ENCODE peak calls at places on chromosomes 13 and 19, in eight cellular contexts. One of them, this sample, is unnamed.
A peak's percentile ranks its signal among the peaks of the same experiment; 100 is the strongest.

GRCh38 chr13:21616205-21616604 is 12.2 kb upstream of the MICU2 start:
- DNase-seq in small intestine: no peak
- DNase-seq in T-helper 9 cell: no peak
- DNase-seq in stimulated activated CD4-positive, alpha-beta T cell treated with anti-CD3 and anti-CD28 coated beads, Interleukin-2, amount 100 ng/mL, for 4 hours: no peak
- DNase-seq in left colon: no peak
- DNase-seq in ovary: no peak
- DNase-seq in fibroblast of mammary gland: no peak
- DNase-seq in AG10803: no peak
- DNase-seq in this sample: no peak

GRCh38 chr13:66503890-66504289 is 726.2 kb downstream of the PCDH9 start:
- DNase-seq in small intestine: no peak
- DNase-seq in T-helper 9 cell: no peak
- DNase-seq in stimulated activated CD4-positive, alpha-beta T cell treated with anti-CD3 and anti-CD28 coated beads, Interleukin-2, amount 100 ng/mL, for 4 hours: no peak
- DNase-seq in left colon: no peak
- DNase-seq in ovary: no peak
- DNase-seq in fibroblast of mammary gland: no peak
- DNase-seq in AG10803: no peak
- DNase-seq in this sample: no peak

GRCh38 chr13:101305981-101306411 is 110.3 kb downstream of the NALCN start:
- DNase-seq in small intestine: no peak
- DNase-seq in T-helper 9 cell: no peak
- DNase-seq in stimulated activated CD4-positive, alpha-beta T cell treated with anti-CD3 and anti-CD28 coated beads, Interleukin-2, amount 100 ng/mL, for 4 hours: no peak
- DNase-seq in left colon: no peak
- DNase-seq in ovary: no peak
- DNase-seq in fibroblast of mammary gland: no peak
- DNase-seq in AG10803: no peak
- DNase-seq in this sample: no peak

GRCh38 chr19:53576941-53577653 is 39.2 kb downstream of the ZNF331 start:
- DNase-seq in small intestine: no peak
- DNase-seq in T-helper 9 cell: no peak
- DNase-seq in stimulated activated CD4-positive, alpha-beta T cell treated with anti-CD3 and anti-CD28 coated beads, Interleukin-2, amount 100 ng/mL, for 4 hours: no peak
- DNase-seq in left colon: no peak
- DNase-seq in ovary: no peak
- DNase-seq in fibroblast of mammary gland: no peak
- DNase-seq in AG10803: no peak
- DNase-seq in this sample: no peak

GRCh38 chr13:112443191-112444000 is 67.2 kb downstream of the SPACA7 start:
- DNase-seq in small intestine: no peak
- DNase-seq in T-helper 9 cell: no peak
- DNase-seq in stimulated activated CD4-positive, alpha-beta T cell treated with anti-CD3 and anti-CD28 coated beads, Interleukin-2, amount 100 ng/mL, for 4 hours: no peak
- DNase-seq in left colon: peak; percentile 28
- DNase-seq in ovary: no peak
- DNase-seq in fibroblast of mammary gland: no peak
- DNase-seq in AG10803: no peak
- DNase-seq in this sample: no peak

GRCh38 chr13:79679334-79679733 is 198.4 kb downstream of the NDFIP2 start:
- DNase-seq in small intestine: peak; percentile 77
- DNase-seq in T-helper 9 cell: peak; percentile 1
- DNase-seq in stimulated activated CD4-positive, alpha-beta T cell treated with anti-CD3 and anti-CD28 coated beads, Interleukin-2, amount 100 ng/mL, for 4 hours: no peak
- DNase-seq in left colon: peak; percentile 89
- DNase-seq in ovary: peak; percentile 68
- DNase-seq in fibroblast of mammary gland: peak; percentile 83
- DNase-seq in AG10803: peak; percentile 70
- DNase-seq in this sample: peak; percentile 46

GRCh38 chr13:100176781-100177389 is 88.0 kb downstream of the PCCA start:
- DNase-seq in small intestine: no peak
- DNase-seq in T-helper 9 cell: no peak
- DNase-seq in stimulated activated CD4-positive, alpha-beta T cell treated with anti-CD3 and anti-CD28 coated beads, Interleukin-2, amount 100 ng/mL, for 4 hours: no peak
- DNase-seq in left colon: no peak
- DNase-seq in ovary: no peak
- DNase-seq in fibroblast of mammary gland: peak; percentile 70
- DNase-seq in AG10803: peak; percentile 18
- DNase-seq in this sample: no peak

GRCh38 chr19:49591731-49592485 is 926 bp downstream of the PRR12 start:
- DNase-seq in small intestine: peak; percentile 38
- DNase-seq in T-helper 9 cell: peak; percentile 29
- DNase-seq in stimulated activated CD4-positive, alpha-beta T cell treated with anti-CD3 and anti-CD28 coated beads, Interleukin-2, amount 100 ng/mL, for 4 hours: no peak
- DNase-seq in left colon: peak; percentile 72
- DNase-seq in ovary: peak; percentile 72
- DNase-seq in fibroblast of mammary gland: peak; percentile 37
- DNase-seq in AG10803: peak; percentile 39
- DNase-seq in this sample: no peak

GRCh38 chr19:45153339-45154063 is 7.3 kb downstream of the NKPD1 start:
- DNase-seq in small intestine: no peak
- DNase-seq in T-helper 9 cell: peak; percentile 26
- DNase-seq in stimulated activated CD4-positive, alpha-beta T cell treated with anti-CD3 and anti-CD28 coated beads, Interleukin-2, amount 100 ng/mL, for 4 hours: peak; percentile 49
- DNase-seq in left colon: peak; percentile 41
- DNase-seq in ovary: peak; percentile 78
- DNase-seq in fibroblast of mammary gland: peak; percentile 56
- DNase-seq in AG10803: peak; percentile 26
- DNase-seq in this sample: no peak

GRCh38 chr13:24162604-24163003 is 2.1 kb downstream of the SPATA13 start:
- DNase-seq in small intestine: no peak
- DNase-seq in T-helper 9 cell: no peak
- DNase-seq in stimulated activated CD4-positive, alpha-beta T cell treated with anti-CD3 and anti-CD28 coated beads, Interleukin-2, amount 100 ng/mL, for 4 hours: no peak
- DNase-seq in left colon: no peak
- DNase-seq in ovary: no peak
- DNase-seq in fibroblast of mammary gland: no peak
- DNase-seq in AG10803: no peak
- DNase-seq in this sample: no peak

GRCh38 chr13:82627183-82627582 is 1255.1 kb downstream of the SLITRK1 start:
- DNase-seq in small intestine: no peak
- DNase-seq in T-helper 9 cell: no peak
- DNase-seq in stimulated activated CD4-positive, alpha-beta T cell treated with anti-CD3 and anti-CD28 coated beads, Interleukin-2, amount 100 ng/mL, for 4 hours: no peak
- DNase-seq in left colon: no peak
- DNase-seq in ovary: no peak
- DNase-seq in fibroblast of mammary gland: peak; percentile 39
- DNase-seq in AG10803: no peak
- DNase-seq in this sample: no peak

GRCh38 chr13:19862511-19863313 is 737 bp downstream of the ZMYM5 start:
- DNase-seq in small intestine: peak; percentile 34
- DNase-seq in T-helper 9 cell: peak; percentile 23
- DNase-seq in stimulated activated CD4-positive, alpha-beta T cell treated with anti-CD3 and anti-CD28 coated beads, Interleukin-2, amount 100 ng/mL, for 4 hours: peak; percentile 15
- DNase-seq in left colon: peak; percentile 52
- DNase-seq in ovary: no peak
- DNase-seq in fibroblast of mammary gland: peak; percentile 31
- DNase-seq in AG10803: peak; percentile 17
- DNase-seq in this sample: peak; percentile 21

GRCh38 chr19:8880864-8881488 is 48.8 kb downstream of the MBD3L1 start:
- DNase-seq in small intestine: no peak
- DNase-seq in T-helper 9 cell: no peak
- DNase-seq in stimulated activated CD4-positive, alpha-beta T cell treated with anti-CD3 and anti-CD28 coated beads, Interleukin-2, amount 100 ng/mL, for 4 hours: no peak
- DNase-seq in left colon: no peak
- DNase-seq in ovary: no peak
- DNase-seq in fibroblast of mammary gland: no peak
- DNase-seq in AG10803: no peak
- DNase-seq in this sample: no peak

GRCh38 chr19:52492991-52493470 is 34.4 kb upstream of the ZNF808 start:
- DNase-seq in small intestine: no peak
- DNase-seq in T-helper 9 cell: no peak
- DNase-seq in stimulated activated CD4-positive, alpha-beta T cell treated with anti-CD3 and anti-CD28 coated beads, Interleukin-2, amount 100 ng/mL, for 4 hours: no peak
- DNase-seq in left colon: no peak
- DNase-seq in ovary: no peak
- DNase-seq in fibroblast of mammary gland: no peak
- DNase-seq in AG10803: no peak
- DNase-seq in this sample: no peak

GRCh38 chr13:79867248-79867647 is 386.3 kb downstream of the NDFIP2 start:
- DNase-seq in small intestine: no peak
- DNase-seq in T-helper 9 cell: no peak
- DNase-seq in stimulated activated CD4-positive, alpha-beta T cell treated with anti-CD3 and anti-CD28 coated beads, Interleukin-2, amount 100 ng/mL, for 4 hours: no peak
- DNase-seq in left colon: no peak
- DNase-seq in ovary: no peak
- DNase-seq in fibroblast of mammary gland: no peak
- DNase-seq in AG10803: peak; percentile 49
- DNase-seq in this sample: no peak

This sample was measured in gastrocnemius medialis.